ENCODE peak calls at places on chromosome 4, in four cellular contexts. O, C, P and S are unnamed samples.
A peak's percentile ranks its signal among the peaks of the same experiment; 100 is the strongest.

GRCh38 chr4:44988011-44988410 is 261.7 kb upstream of the GNPDA2 start:
- DNase-seq in O (no peak), C (no peak), P (no peak), S (no peak)

GRCh38 chr4:90095000-90095399 is 32.2 kb upstream of the CCSER1 start:
- DNase-seq in O (no peak), C (no peak), P (no peak), S (no peak)

GRCh38 chr4:151443777-151444176 is 34.8 kb downstream of the FHIP1A start:
- DNase-seq in C (no peak), O (no peak), P (no peak), S (no peak)

GRCh38 chr4:110025057-110025456 is 112.4 kb downstream of the EGF start:
- DNase-seq in O (no peak), P (no peak), C (no peak), S (no peak)

GRCh38 chr4:173167793-173168395 is 717 bp upstream of the GALNT7 start:
- DNase-seq in C (peak; percentile 63), P (no peak), O (peak; percentile 75), S (no peak)

GRCh38 chr4:52984469-52984868 is 122.4 kb downstream of the RASL11B start:
- DNase-seq in O (no peak), P (no peak), C (no peak), S (no peak)

GRCh38 chr4:120082286-120082685 is 15.6 kb upstream of the MAD2L1 start:
- DNase-seq in C (peak; percentile 13), O (no peak), P (no peak), S (no peak)

GRCh38 chr4:123349401-123350190 is 47.0 kb upstream of the SPRY1 start:
- DNase-seq in C (no peak), O (peak; percentile 94), P (no peak), S (no peak)

GRCh38 chr4:86302242-86302641 is 57.6 kb downstream of the MAPK10 start:
- DNase-seq in P (no peak), C (peak; percentile 36), O (no peak), S (no peak)

GRCh38 chr4:137299281-137299680 is 233.0 kb downstream of the PCDH18 start:
- DNase-seq in C (no peak), O (no peak), P (no peak), S (no peak)

GRCh38 chr4:168480991-168481588 is 798 bp upstream of the DDX60L start:
- DNase-seq in O (peak; percentile 44), P (peak; percentile 16), C (peak; percentile 10), S (no peak)

GRCh38 chr4:80465238-80465637 is 129.7 kb downstream of the CFAP299 start:
- DNase-seq in P (no peak), O (no peak), C (no peak), S (no peak)

GRCh38 chr4:37873383-37873782 is 17.5 kb upstream of the TBC1D1 start:
- DNase-seq in P (no peak), O (no peak), C (no peak), S (no peak)

GRCh38 chr4:8194306-8195242 is 4.5 kb upstream of the SH3TC1 start:
- DNase-seq in O (no peak), P (no peak), C (no peak), S (no peak)

GRCh38 chr4:1488831-1489638 is 82.8 kb upstream of the NKX1-1 start:
- DNase-seq in C (no peak), P (no peak), O (no peak), S (no peak)

GRCh38 chr4:52102587-52102986 is 51.5 kb downstream of the SPATA18 start:
- DNase-seq in C (no peak), O (no peak), P (no peak), S (no peak)

GRCh38 chr4:51855270-51855669 is 12.3 kb downstream of the DCUN1D4 start:
- DNase-seq in P (no peak), O (no peak), C (no peak), S (no peak)

DNA sequence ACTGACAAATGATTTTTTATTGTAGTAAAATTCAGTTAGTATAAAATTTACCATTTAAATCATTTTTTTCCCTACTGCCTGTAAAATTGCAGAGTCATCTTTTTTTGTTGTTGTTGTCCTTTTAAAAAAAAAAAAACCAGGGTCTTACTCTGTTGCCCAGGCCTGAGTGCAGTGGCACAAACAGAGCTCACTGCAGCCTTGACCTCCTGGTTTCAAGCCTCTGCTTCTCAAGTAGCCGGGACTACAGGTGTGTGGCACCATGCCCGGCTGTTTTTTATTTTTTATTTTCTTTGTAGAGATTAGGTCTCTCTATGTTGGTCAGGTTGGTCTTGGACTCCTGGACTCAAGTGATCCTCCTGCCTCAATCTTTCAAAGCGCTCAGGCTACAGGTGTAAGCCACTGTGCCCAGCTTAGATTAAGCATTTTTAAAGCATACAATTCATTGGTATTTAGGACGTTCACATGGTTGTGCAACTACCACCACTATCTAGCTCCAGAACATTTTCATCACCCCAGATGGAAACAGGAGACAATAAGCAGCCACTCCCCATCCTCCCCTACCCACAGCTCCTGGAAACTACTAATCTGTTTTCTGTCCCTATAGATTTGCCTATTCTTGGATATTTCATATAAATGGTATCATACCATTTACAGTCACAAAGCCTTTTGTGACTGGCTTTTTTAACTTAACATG is 59.7 kb upstream of the PGRMC2 start:
- DNase-seq in P (no peak), O (peak; percentile 71), C (no peak), S (no peak)
- TF ChIP-seq NRF1 in P (no peak), O (no peak), C (no peak), S (no peak)

DNA sequence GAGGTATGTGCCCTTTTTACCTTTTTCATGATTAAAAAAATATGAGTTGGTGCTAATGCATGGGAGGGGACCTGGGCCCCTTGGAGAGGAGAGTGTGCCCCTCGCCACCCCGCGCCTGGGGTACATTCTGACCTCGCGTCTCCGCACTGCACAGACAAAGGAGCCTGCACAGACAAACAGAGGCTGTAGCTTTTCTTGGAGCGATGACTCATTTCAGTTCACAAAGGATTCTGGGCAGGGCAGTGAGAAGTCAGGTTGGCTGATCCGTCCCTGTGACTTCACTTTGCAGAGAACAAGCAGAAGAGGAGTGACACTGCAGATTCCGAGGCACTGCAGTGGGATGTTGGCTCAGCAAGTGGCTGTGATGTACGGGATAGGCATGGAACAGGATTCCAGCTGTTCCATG is 82.9 kb downstream of the STOX2 start:
- DNase-seq in C (peak; percentile 54), P (no peak), O (peak; percentile 64), S (no peak)
- TF ChIP-seq NRF1 in C (no peak), P (no peak), O (no peak), S (no peak)

GRCh38 chr4:189202869-189203271 is 737.8 kb upstream of the FRG1 start:
- DNase-seq in C (no peak), P (no peak), O (no peak), S (no peak)
- TF ChIP-seq NRF1 in C (no peak), P (no peak), O (no peak), S (no peak)

GRCh38 chr4:6393066-6393465 is 79.3 kb downstream of the PPP2R2C start:
- DNase-seq in C (no peak), O (no peak), P (no peak), S (no peak)

GRCh38 chr4:6390357-6390756 is 82.1 kb downstream of the PPP2R2C start:
- DNase-seq in O (peak; percentile 20), P (no peak), C (no peak), S (no peak)

GRCh38 chr4:6391186-6391851 is 81.1 kb downstream of the PPP2R2C start:
- DNase-seq in O (no peak), P (no peak), C (no peak), S (no peak)

GRCh38 chr4:6392407-6392806 is 80.0 kb downstream of the PPP2R2C start:
- DNase-seq in P (no peak), C (no peak), O (no peak), S (no peak)

GRCh38 chr4:6391852-6392188 is 80.6 kb downstream of the PPP2R2C start:
- DNase-seq in C (no peak), O (no peak), P (no peak), S (no peak)
- TF ChIP-seq NRF1 in C (no peak), O (no peak), P (no peak), S (no peak)

GRCh38 chr4:2795558-2796260 is 2.8 kb downstream of the SH3BP2 start:
- DNase-seq in O (no peak), C (peak; percentile 6), P (no peak), S (no peak)
- TF ChIP-seq NRF1 in O (no peak), C (no peak), P (no peak), S (no peak)

GRCh38 chr4:156968479-156968984 is 3.1 kb downstream of the PDGFC start:
- DNase-seq in P (no peak), O (peak; percentile 23), C (peak; percentile 42), S (no peak)
- TF ChIP-seq NRF1 in P (no peak), O (peak; percentile 58), C (peak; percentile 54), S (no peak)

GRCh38 chr4:102606261-102606660 is 105.1 kb downstream of the NFKB1 start:
- DNase-seq in C (no peak), P (no peak), O (no peak), S (no peak)
- TF ChIP-seq NRF1 in C (no peak), P (no peak), O (no peak), S (no peak)

DNA sequence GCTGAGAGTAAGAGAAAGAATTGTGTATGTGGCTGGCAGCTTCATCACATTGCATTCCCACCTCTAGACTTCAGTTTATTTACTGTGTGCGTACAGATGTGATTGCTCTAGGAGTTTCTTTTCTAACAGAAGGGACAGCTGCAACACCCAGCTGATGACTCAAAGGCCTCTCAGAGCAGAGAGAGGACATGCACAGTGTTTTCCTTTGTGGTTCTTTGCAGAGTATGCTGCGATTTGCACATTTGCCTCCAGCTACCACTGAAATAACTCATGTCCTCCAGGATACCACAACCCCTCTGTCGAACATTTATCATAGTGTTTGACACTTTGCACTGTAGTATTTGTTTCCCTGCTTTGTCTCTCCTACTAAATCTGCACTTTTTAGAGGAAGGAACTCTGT is 294.1 kb downstream of the STIM2 start:
- DNase-seq in C (no peak), O (no peak), P (no peak), S (no peak)
- TF ChIP-seq NRF1 in C (no peak), O (no peak), P (no peak), S (no peak)